ENCODE peak calls at places on chromosomes 1 and 21, in six cellular contexts. One of them, this sample, is unnamed.

GRCh38 chr1:45518910-45519309 is 2.8 kb downstream of the PRDX1 start:
- DNase-seq in neural progenitor cell: peak; percentile 39
- DNase-seq in OCI-LY7: peak; percentile 76
- DNase-seq in PC-3: no peak
- DNase-seq in hepatocyte: no peak
- DNase-seq in HCT116: no peak
- DNase-seq in this sample: no peak

GRCh38 chr1:206002833-206003532 is at the start of gene RAB7B:
- DNase-seq in neural progenitor cell: no peak
- DNase-seq in PC-3: peak; percentile 41
- DNase-seq in OCI-LY7: no peak
- DNase-seq in hepatocyte: peak; percentile 69
- DNase-seq in HCT116: no peak
- DNase-seq in this sample: peak; percentile 92

GRCh38 chr1:150764617-150765090 is 924 bp downstream of the CTSS start:
- DNase-seq in PC-3: peak; percentile 41
- DNase-seq in neural progenitor cell: no peak
- DNase-seq in hepatocyte: peak; percentile 16
- DNase-seq in HCT116: no peak
- DNase-seq in OCI-LY7: peak; percentile 44
- DNase-seq in this sample: peak; percentile 64

GRCh38 chr1:207495816-207496792 is at the start of gene CR1:
- DNase-seq in neural progenitor cell: peak; percentile 65
- DNase-seq in PC-3: no peak
- DNase-seq in OCI-LY7: peak; percentile 6
- DNase-seq in HCT116: no peak
- DNase-seq in hepatocyte: peak; percentile 23
- DNase-seq in this sample: peak; percentile 18

GRCh38 chr1:17597651-17598050 is 58.2 kb downstream of the ARHGEF10L start:
- DNase-seq in OCI-LY7: no peak
- DNase-seq in PC-3: no peak
- DNase-seq in neural progenitor cell: no peak
- DNase-seq in hepatocyte: peak; percentile 57
- DNase-seq in HCT116: no peak
- DNase-seq in this sample: no peak

GRCh38 chr1:204647114-204647804 is 38.3 kb downstream of the LRRN2 start:
- DNase-seq in OCI-LY7: peak; percentile 16
- DNase-seq in neural progenitor cell: peak; percentile 70
- DNase-seq in PC-3: peak; percentile 94
- DNase-seq in HCT116: peak; percentile 44
- DNase-seq in hepatocyte: peak; percentile 74
- DNase-seq in this sample: peak; percentile 83

GRCh38 chr1:54364613-54365012 is 41.6 kb downstream of the SSBP3 start:
- DNase-seq in neural progenitor cell: no peak
- DNase-seq in PC-3: no peak
- DNase-seq in HCT116: no peak
- DNase-seq in hepatocyte: no peak
- DNase-seq in OCI-LY7: no peak
- DNase-seq in this sample: no peak

GRCh38 chr1:227273557-227273956 is 44.7 kb downstream of the CDC42BPA start:
- DNase-seq in neural progenitor cell: peak; percentile 67
- DNase-seq in hepatocyte: peak; percentile 56
- DNase-seq in OCI-LY7: peak; percentile 16
- DNase-seq in PC-3: peak; percentile 84
- DNase-seq in HCT116: no peak
- DNase-seq in this sample: peak; percentile 15

GRCh38 chr1:205313681-205314308 is 7.8 kb downstream of the NUAK2 start:
- DNase-seq in hepatocyte: peak; percentile 51
- DNase-seq in neural progenitor cell: peak; percentile 100
- DNase-seq in OCI-LY7: peak; percentile 76
- DNase-seq in HCT116: no peak
- DNase-seq in PC-3: no peak
- DNase-seq in this sample: no peak

GRCh38 chr1:110595311-110595710 is 10.8 kb downstream of the KCNA2 start:
- DNase-seq in HCT116: no peak
- DNase-seq in hepatocyte: no peak
- DNase-seq in OCI-LY7: no peak
- DNase-seq in PC-3: no peak
- DNase-seq in neural progenitor cell: no peak
- DNase-seq in this sample: no peak

GRCh38 chr1:206467915-206468314 is 2.4 kb upstream of the IKBKE start:
- DNase-seq in neural progenitor cell: no peak
- DNase-seq in hepatocyte: no peak
- DNase-seq in OCI-LY7: peak; percentile 78
- DNase-seq in PC-3: no peak
- DNase-seq in HCT116: no peak
- DNase-seq in this sample: no peak

DNA sequence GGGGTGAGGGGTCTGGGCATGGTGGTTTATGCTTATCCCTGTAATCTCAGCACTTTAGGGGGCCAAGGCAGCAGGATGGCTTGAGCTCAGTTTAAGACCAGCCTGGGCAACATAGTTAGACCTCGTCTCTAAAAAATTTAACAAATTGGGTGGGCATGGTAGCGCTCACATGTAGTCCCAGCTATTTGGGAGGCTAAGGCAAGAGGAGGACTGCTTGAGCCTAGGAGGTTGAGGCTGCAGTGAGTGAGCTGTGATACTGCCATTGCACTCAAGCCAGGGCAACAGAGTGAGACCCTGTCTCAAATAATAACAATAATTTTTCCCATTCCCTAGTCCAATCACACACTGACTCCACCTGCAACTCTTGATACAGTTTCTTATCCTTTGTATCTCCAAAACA is 6.3 kb downstream of the WASF2 start:
- DNase-seq in HCT116: no peak
- DNase-seq in neural progenitor cell: no peak
- DNase-seq in hepatocyte: no peak
- DNase-seq in OCI-LY7: no peak
- DNase-seq in PC-3: no peak
- DNase-seq in this sample: no peak
- TF ChIP-seq EZH2phosphoT487 in HCT116: no peak
- TF ChIP-seq EZH2phosphoT487 in neural progenitor cell: no peak
- TF ChIP-seq EZH2phosphoT487 in hepatocyte: no peak
- TF ChIP-seq EZH2phosphoT487 in OCI-LY7: no peak
- TF ChIP-seq EZH2phosphoT487 in PC-3: no peak
- TF ChIP-seq EZH2phosphoT487 in this sample: no peak

GRCh38 chr1:211714154-211714553 is 38.7 kb upstream of the NEK2 start:
- DNase-seq in OCI-LY7: no peak
- DNase-seq in neural progenitor cell: no peak
- DNase-seq in PC-3: no peak
- DNase-seq in HCT116: no peak
- DNase-seq in hepatocyte: no peak
- DNase-seq in this sample: no peak
- TF ChIP-seq EZH2phosphoT487 in OCI-LY7: no peak
- TF ChIP-seq EZH2phosphoT487 in neural progenitor cell: no peak
- TF ChIP-seq EZH2phosphoT487 in PC-3: no peak
- TF ChIP-seq EZH2phosphoT487 in HCT116: no peak
- TF ChIP-seq EZH2phosphoT487 in hepatocyte: no peak
- TF ChIP-seq EZH2phosphoT487 in this sample: no peak

GRCh38 chr21:45317401-45318145 is 29.9 kb upstream of the POFUT2 start:
- DNase-seq in PC-3: peak; percentile 59
- DNase-seq in OCI-LY7: no peak
- DNase-seq in hepatocyte: no peak
- DNase-seq in HCT116: peak; percentile 32
- DNase-seq in neural progenitor cell: no peak
- DNase-seq in this sample: peak; percentile 87

GRCh38 chr21:45318146-45318555 is 30.5 kb upstream of the POFUT2 start:
- DNase-seq in PC-3: no peak
- DNase-seq in neural progenitor cell: no peak
- DNase-seq in HCT116: no peak
- DNase-seq in OCI-LY7: no peak
- DNase-seq in hepatocyte: no peak
- DNase-seq in this sample: no peak

GRCh38 chr21:45320261-45320990 is 32.7 kb upstream of the POFUT2 start:
- DNase-seq in OCI-LY7: no peak
- DNase-seq in PC-3: no peak
- DNase-seq in HCT116: no peak
- DNase-seq in neural progenitor cell: no peak
- DNase-seq in hepatocyte: no peak
- DNase-seq in this sample: no peak

GRCh38 chr21:45319461-45320211 is 31.9 kb upstream of the POFUT2 start:
- DNase-seq in HCT116: no peak
- DNase-seq in neural progenitor cell: no peak
- DNase-seq in PC-3: no peak
- DNase-seq in hepatocyte: no peak
- DNase-seq in OCI-LY7: no peak
- DNase-seq in this sample: peak; percentile 30

DNA sequence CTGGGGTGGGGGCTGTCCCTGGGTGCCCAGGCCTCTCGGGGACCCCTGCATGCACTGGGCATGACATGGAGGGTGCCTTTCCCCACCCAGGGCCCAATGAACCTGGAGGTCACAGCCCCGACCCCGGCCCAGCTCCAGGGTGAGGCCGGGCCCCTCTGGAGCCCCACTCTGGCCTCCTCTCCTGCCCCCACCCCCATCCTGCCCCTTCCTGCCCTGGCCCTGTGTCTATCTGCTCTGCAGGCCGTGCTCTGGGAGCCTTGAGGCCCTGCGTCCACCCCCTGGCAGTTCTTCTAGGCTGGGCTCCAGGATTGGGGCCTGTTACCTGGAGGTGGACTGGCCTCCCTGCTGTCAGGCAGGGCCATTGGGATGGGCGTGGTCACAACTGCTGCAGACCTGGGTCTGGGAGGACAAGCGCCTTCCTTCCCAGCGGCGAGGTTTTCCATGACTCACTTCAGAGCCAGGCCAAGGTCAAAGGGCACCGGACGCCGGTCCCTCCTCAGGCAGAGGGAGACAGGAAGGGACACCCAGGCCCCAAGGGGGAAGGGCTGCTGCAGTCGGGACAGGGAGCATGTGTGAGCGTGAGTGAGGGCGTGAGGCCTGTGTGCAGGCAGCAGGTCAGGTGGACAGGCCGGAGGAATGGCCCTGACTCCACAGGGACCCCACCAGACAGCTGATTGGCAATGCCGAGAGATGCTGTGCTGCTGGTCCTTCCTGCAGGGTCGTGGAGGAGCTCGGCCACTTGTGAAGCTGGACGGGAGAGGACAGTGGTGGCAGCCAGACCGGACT is 31.1 kb upstream of the POFUT2 start:
- DNase-seq in HCT116: peak; percentile 40
- DNase-seq in OCI-LY7: no peak
- DNase-seq in hepatocyte: peak; percentile 78
- DNase-seq in neural progenitor cell: no peak
- DNase-seq in PC-3: no peak
- DNase-seq in this sample: no peak
- TF ChIP-seq EZH2phosphoT487 in HCT116: no peak
- TF ChIP-seq EZH2phosphoT487 in OCI-LY7: no peak
- TF ChIP-seq EZH2phosphoT487 in hepatocyte: no peak
- TF ChIP-seq EZH2phosphoT487 in neural progenitor cell: no peak
- TF ChIP-seq EZH2phosphoT487 in PC-3: no peak
- TF ChIP-seq EZH2phosphoT487 in this sample: no peak

DNA sequence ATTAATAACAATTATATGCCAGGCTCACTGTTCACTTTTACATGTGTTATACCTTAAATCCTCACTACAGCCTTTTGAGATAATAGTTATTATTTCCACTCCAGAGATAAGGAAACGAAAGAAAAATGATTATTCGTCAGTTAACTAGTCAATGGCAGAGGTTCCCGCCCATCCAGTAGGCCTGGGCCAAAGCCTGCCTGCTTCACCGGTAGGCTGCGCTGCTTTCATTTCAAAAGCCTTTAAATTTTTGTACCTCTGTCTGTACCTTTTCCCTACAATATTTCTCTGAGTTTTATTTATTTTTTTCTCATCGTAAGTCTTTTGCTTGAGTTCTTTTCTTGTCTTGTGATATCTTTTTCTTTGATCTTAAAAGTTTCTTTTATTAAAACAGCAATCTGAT is 3.6 kb downstream of the GPR52 start:
- DNase-seq in hepatocyte: no peak
- DNase-seq in PC-3: no peak
- DNase-seq in HCT116: no peak
- DNase-seq in neural progenitor cell: no peak
- DNase-seq in OCI-LY7: no peak
- DNase-seq in this sample: no peak
- TF ChIP-seq EZH2phosphoT487 in hepatocyte: no peak
- TF ChIP-seq EZH2phosphoT487 in PC-3: no peak
- TF ChIP-seq EZH2phosphoT487 in HCT116: no peak
- TF ChIP-seq EZH2phosphoT487 in neural progenitor cell: no peak
- TF ChIP-seq EZH2phosphoT487 in OCI-LY7: no peak
- TF ChIP-seq EZH2phosphoT487 in this sample: no peak

GRCh38 chr1:12406218-12407021 is 176.6 kb downstream of the VPS13D start:
- DNase-seq in OCI-LY7: no peak
- DNase-seq in hepatocyte: no peak
- DNase-seq in neural progenitor cell: peak; percentile 60
- DNase-seq in HCT116: no peak
- DNase-seq in PC-3: no peak
- DNase-seq in this sample: peak; percentile 45

GRCh38 chr1:12408662-12409061 is 178.8 kb downstream of the VPS13D start:
- DNase-seq in neural progenitor cell: no peak
- DNase-seq in OCI-LY7: no peak
- DNase-seq in PC-3: no peak
- DNase-seq in hepatocyte: no peak
- DNase-seq in HCT116: no peak
- DNase-seq in this sample: no peak

GRCh38 chr1:12405325-12406217 is 175.7 kb downstream of the VPS13D start:
- DNase-seq in neural progenitor cell: peak; percentile 46
- DNase-seq in HCT116: no peak
- DNase-seq in OCI-LY7: no peak
- DNase-seq in PC-3: no peak
- DNase-seq in hepatocyte: peak; percentile 22
- DNase-seq in this sample: peak; percentile 65

GRCh38 chr1:12407962-12408288 is 178.1 kb downstream of the VPS13D start:
- DNase-seq in neural progenitor cell: no peak
- DNase-seq in OCI-LY7: no peak
- DNase-seq in hepatocyte: no peak
- DNase-seq in PC-3: no peak
- DNase-seq in HCT116: no peak
- DNase-seq in this sample: no peak

GRCh38 chr1:12407050-12407961 is 177.5 kb downstream of the VPS13D start:
- DNase-seq in OCI-LY7: no peak
- DNase-seq in neural progenitor cell: no peak
- DNase-seq in PC-3: peak; percentile 90
- DNase-seq in hepatocyte: peak; percentile 62
- DNase-seq in HCT116: peak; percentile 12
- DNase-seq in this sample: peak; percentile 85
- TF ChIP-seq EZH2phosphoT487 in OCI-LY7: no peak
- TF ChIP-seq EZH2phosphoT487 in neural progenitor cell: no peak
- TF ChIP-seq EZH2phosphoT487 in PC-3: no peak
- TF ChIP-seq EZH2phosphoT487 in hepatocyte: peak; percentile 83
- TF ChIP-seq EZH2phosphoT487 in HCT116: no peak
- TF ChIP-seq EZH2phosphoT487 in this sample: no peak

DNA sequence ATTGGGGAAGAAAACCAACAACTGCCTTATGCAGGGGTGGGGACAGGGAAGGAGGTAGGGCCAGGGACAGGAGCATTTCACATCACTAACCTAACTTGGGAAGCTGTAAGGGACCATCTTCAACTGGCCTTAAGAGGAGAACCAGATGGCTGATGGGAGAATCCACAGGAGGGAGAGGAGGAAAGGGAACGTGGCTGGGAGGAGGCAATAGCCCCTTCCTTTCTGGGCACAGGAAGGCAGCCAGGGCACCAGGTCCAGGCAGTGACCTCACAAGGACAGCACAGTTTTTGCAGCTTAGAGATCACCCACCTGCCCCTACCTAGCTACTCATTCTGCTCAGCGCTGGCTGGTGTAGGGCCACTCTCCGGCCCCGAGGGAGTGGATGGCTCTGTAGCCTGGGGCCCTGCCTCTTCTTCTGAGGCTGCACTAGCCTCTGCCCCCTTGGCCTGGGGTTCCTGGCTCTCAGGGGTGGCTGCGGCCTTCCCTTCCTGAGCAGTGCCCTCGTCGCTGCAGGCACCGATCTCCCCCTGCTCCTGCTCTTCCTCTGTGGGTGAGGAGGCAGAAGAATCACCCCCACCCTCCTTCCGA is 1.7 kb downstream of the MARCKSL1 start:
- DNase-seq in neural progenitor cell: no peak
- DNase-seq in PC-3: no peak
- DNase-seq in HCT116: no peak
- DNase-seq in hepatocyte: no peak
- DNase-seq in OCI-LY7: peak; percentile 48
- DNase-seq in this sample: no peak
- TF ChIP-seq EZH2phosphoT487 in neural progenitor cell: no peak
- TF ChIP-seq EZH2phosphoT487 in PC-3: no peak
- TF ChIP-seq EZH2phosphoT487 in HCT116: no peak
- TF ChIP-seq EZH2phosphoT487 in hepatocyte: no peak
- TF ChIP-seq EZH2phosphoT487 in OCI-LY7: no peak
- TF ChIP-seq EZH2phosphoT487 in this sample: no peak

This sample was measured in GM23248.